ENCODE peak calls at places on chromosomes 6 and 20, in seven cellular contexts. K is pancreas; M is spleen; Y is stimulated activated CD8-positive, alpha-beta memory T cell treated with anti-CD3 and anti-CD28 coated beads, Interleukin-15, amount 100 ng/mL, for 4 hours; P is CD8-positive, alpha-beta T cell; V is activated gamma-delta T cell treated with Interleukin-2 at 50 U/mL for 16 hours; G is NCI-H187. T is an unnamed sample.

GRCh38 chr6:43776799-43777776 is 7.1 kb downstream of the VEGFA start:
- DNase-seq in K (peak), M (peak), Y (no peak), P (no peak), V (no peak), G (no peak), T (no peak)

GRCh38 chr20:10219452-10219791 is 792 bp downstream of the SNAP25 start:
- DNase-seq in K (peak), M (peak), Y (peak), P (peak), V (peak), G (no peak), T (peak)

GRCh38 chr20:11849976-11850670 is 67.6 kb upstream of the BTBD3 start:
- DNase-seq in K (no peak), M (no peak), Y (no peak), P (no peak), V (no peak), G (no peak), T (no peak)

GRCh38 chr6:18412644-18413043 is 25.5 kb downstream of the RNF144B start:
- DNase-seq in K (no peak), M (no peak), Y (no peak), P (no peak), V (no peak), G (no peak), T (no peak)

GRCh38 chr6:42766163-42766670 is 15.6 kb upstream of the BICRAL start:
- DNase-seq in K (no peak), M (no peak), Y (no peak), P (no peak), V (no peak), G (no peak), T (no peak)

GRCh38 chr6:29875257-29875656 is 47.6 kb downstream of the HLA-G start:
- DNase-seq in K (no peak), M (no peak), Y (no peak), P (no peak), V (no peak), G (no peak), T (no peak)

GRCh38 chr6:157020398-157021266 is 243.5 kb downstream of the ARID1B start:
- DNase-seq in K (peak), M (no peak), Y (peak), P (no peak), V (peak), G (peak), T (peak)

GRCh38 chr6:157746897-157747296 is 76.1 kb upstream of the SNX9 start:
- DNase-seq in K (no peak), M (no peak), Y (no peak), P (no peak), V (no peak), G (no peak), T (no peak)

GRCh38 chr20:9417665-9418064 is 96.7 kb upstream of the LAMP5 start:
- DNase-seq in K (no peak), M (no peak), Y (no peak), P (no peak), V (no peak), G (no peak), T (no peak)

T was measured in T-helper 9 cell.